ENCODE peak calls at places on chromosome 9, in five cellular contexts. T is iris pigment epithelial cell, P is neural progenitor cell, H is NCI-H2029 treated with DMSO at 0.1 percent for 48 hours, Q is fibroblast of the conjunctiva. N is an unnamed sample.

GRCh38 chr9:73906671-73907070 is 590.5 kb upstream of the RORB start:
- DNase-seq in P (no peak), T (no peak), H (no peak), Q (no peak), N (no peak)

GRCh38 chr9:121935744-121936143 is 157.4 kb downstream of the TTLL11 start:
- DNase-seq in H (no peak), Q (no peak), P (peak; percentile 55), T (no peak), N (no peak)

GRCh38 chr9:33465096-33465495 is 8.6 kb downstream of the NOL6 start:
- DNase-seq in P (no peak), T (no peak), Q (no peak), H (no peak), N (no peak)

GRCh38 chr9:120447959-120448500 is 131.9 kb downstream of the CDK5RAP2 start:
- DNase-seq in Q (no peak), P (no peak), H (no peak), T (no peak), N (no peak)

GRCh38 chr9:89312154-89312616 is 1.2 kb downstream of the CKS2 start:
- DNase-seq in P (peak; percentile 47), Q (no peak), H (no peak), T (no peak), N (peak; percentile 20)

GRCh38 chr9:121107041-121107440 is 32.3 kb downstream of the CNTRL start:
- DNase-seq in P (no peak), T (peak; percentile 9), H (no peak), Q (no peak), N (no peak)

GRCh38 chr9:124834586-124834985 is 18.7 kb upstream of the WDR38 start:
- DNase-seq in Q (no peak), T (peak; percentile 48), P (no peak), H (no peak), N (no peak)

GRCh38 chr9:5817776-5818336 is 15.1 kb downstream of the ERMP1 start:
- DNase-seq in Q (peak; percentile 27), H (no peak), P (no peak), T (peak; percentile 83), N (no peak)

GRCh38 chr9:111866976-111867375 is 29.6 kb upstream of the UGCG start:
- DNase-seq in T (peak; percentile 91), P (no peak), H (no peak), Q (no peak), N (no peak)

GRCh38 chr9:113612216-113612747 is 148.8 kb downstream of the RGS3 start:
- DNase-seq in H (no peak), T (no peak), P (no peak), Q (no peak), N (no peak)

GRCh38 chr9:90169490-90169889 is 473.1 kb downstream of the DIRAS2 start:
- DNase-seq in H (peak; percentile 47), Q (no peak), P (no peak), T (no peak), N (no peak)

GRCh38 chr9:70830618-70831017 is 290.8 kb downstream of the TRPM3 start:
- DNase-seq in H (no peak), T (no peak), Q (no peak), P (no peak), N (no peak)

GRCh38 chr9:81585191-81585763 is 104.1 kb downstream of the TLE1 start:
- DNase-seq in Q (peak; percentile 55), H (no peak), T (no peak), P (no peak), N (no peak)

GRCh38 chr9:137828527-137829259 is 48.9 kb upstream of the CACNA1B start:
- DNase-seq in H (no peak), T (no peak), Q (no peak), P (peak; percentile 86), N (no peak)

GRCh38 chr9:73995836-73996235 is 501.3 kb upstream of the RORB start:
- DNase-seq in P (no peak), T (peak; percentile 16), H (no peak), Q (no peak), N (no peak)

GRCh38 chr9:69030851-69031645 is 4.5 kb upstream of the FXN start:
- DNase-seq in Q (no peak), P (no peak), H (no peak), T (peak; percentile 63), N (no peak)

GRCh38 chr9:12738296-12738695 is 36.5 kb upstream of the LURAP1L start:
- DNase-seq in T (no peak), P (no peak), Q (no peak), H (no peak), N (peak; percentile 14)

GRCh38 chr9:128231638-128232568 is 28.7 kb downstream of the DNM1 start:
- DNase-seq in Q (no peak), T (no peak), H (no peak), P (no peak), N (no peak)

GRCh38 chr9:82332018-82332773 is 343.6 kb downstream of the SPATA31D1 start:
- DNase-seq in T (peak; percentile 88), Q (no peak), P (no peak), H (no peak), N (peak; percentile 15)

GRCh38 chr9:73219985-73220626 is 68.4 kb downstream of the ANXA1 start:
- DNase-seq in H (no peak), T (peak; percentile 92), P (no peak), Q (peak; percentile 28), N (no peak)

GRCh38 chr9:694499-695154 is 146.9 kb upstream of the DMRT1 start:
- DNase-seq in Q (no peak), P (no peak), H (no peak), T (peak; percentile 93), N (peak; percentile 34)

GRCh38 chr9:86326536-86326935 is 27.7 kb downstream of the TUT7 start:
- DNase-seq in H (no peak), T (no peak), Q (no peak), P (no peak), N (no peak)

GRCh38 chr9:112751059-112751795 is 667 bp downstream of the SNX30 start:
- DNase-seq in P (peak; percentile 83), H (peak; percentile 26), T (peak; percentile 86), Q (no peak), N (peak; percentile 87)

GRCh38 chr9:98575379-98576346 is 133.1 kb downstream of the GABBR2 start:
- DNase-seq in P (no peak), Q (no peak), T (peak; percentile 90), H (no peak), N (no peak)

GRCh38 chr9:6671416-6671815 is 25.9 kb upstream of the GLDC start:
- DNase-seq in P (no peak), Q (no peak), T (no peak), H (no peak), N (no peak)

GRCh38 chr9:127279717-127280285 is 15.2 kb downstream of the GARNL3 start:
- DNase-seq in T (no peak), Q (no peak), P (no peak), H (peak; percentile 47), N (no peak)

GRCh38 chr9:26684029-26684428 is 208.6 kb downstream of the CAAP1 start:
- DNase-seq in P (no peak), H (no peak), Q (no peak), T (no peak), N (no peak)

N was measured in retina.